ENCODE peak calls at places on chromosomes 4 and X, in seven cellular contexts. L is stomach, A is upper lobe of left lung, N is HepG2, I is A549, C is tibial nerve, U is SK-N-SH. J is an unnamed sample.

GRCh38 chrX:95145848-95146540 is 1472.0 kb downstream of the FAM133A start:
- DNase-seq in L (no peak), N (no peak), C (no peak), I (no peak), U (no peak), A (no peak), J (no peak)

GRCh38 chr4:177190995-177191568 is 118.6 kb upstream of the NEIL3 start:
- DNase-seq in A (no peak), C (no peak), N (no peak), I (peak; percentile 9), U (no peak), L (no peak), J (no peak)

GRCh38 chr4:183987529-183987946 is 82.4 kb downstream of the STOX2 start:
- DNase-seq in I (peak; percentile 68), A (peak; percentile 79), L (peak; percentile 74), N (no peak), C (peak; percentile 16), U (peak; percentile 80), J (peak; percentile 75)

GRCh38 chr4:64068096-64068495 is 341.2 kb downstream of the TECRL start:
- DNase-seq in A (no peak), I (peak; percentile 6), N (no peak), C (no peak), L (no peak), U (no peak), J (no peak)

GRCh38 chr4:113434247-113434587 is 327.3 kb downstream of the CAMK2D start:
- DNase-seq in A (no peak), L (no peak), U (no peak), N (peak; percentile 10), I (no peak), C (no peak), J (no peak)

GRCh38 chr4:3044812-3045499 is 29.4 kb downstream of the HTT-AS start:
- DNase-seq in I (no peak), N (no peak), C (no peak), A (no peak), U (no peak), L (no peak), J (no peak)

GRCh38 chrX:19188566-19188965 is 66.3 kb upstream of the ADGRG2 start:
- DNase-seq in N (no peak), A (no peak), U (no peak), L (no peak), C (no peak), I (no peak), J (no peak)

GRCh38 chr4:16443504-16444088 is 217.3 kb upstream of the TAPT1 start:
- DNase-seq in A (no peak), I (peak; percentile 34), U (peak; percentile 36), C (peak; percentile 12), N (peak; percentile 30), L (no peak), J (no peak)

GRCh38 chr4:146207410-146207809 is 6.9 kb upstream of the REELD1 start:
- DNase-seq in U (no peak), N (no peak), L (no peak), C (no peak), A (no peak), I (no peak), J (no peak)

GRCh38 chrX:49282647-49283011 is 13.0 kb downstream of the PPP1R3F start:
- DNase-seq in N (no peak), A (no peak), C (no peak), I (peak; percentile 38), U (peak; percentile 61), L (peak; percentile 25), J (no peak)

GRCh38 chrX:132409780-132410556 is 78.9 kb downstream of the MBNL3 start:
- DNase-seq in C (no peak), A (no peak), L (no peak), N (no peak), I (no peak), U (no peak), J (no peak)

GRCh38 chrX:7435822-7436221 is 287.9 kb upstream of the PUDP start:
- DNase-seq in L (no peak), I (no peak), U (no peak), A (no peak), N (no peak), C (no peak), J (no peak)

GRCh38 chr4:7358100-7358735 is 76.5 kb downstream of the PSAPL1 start:
- DNase-seq in N (no peak), C (no peak), A (peak; percentile 76), I (peak; percentile 73), U (no peak), L (peak; percentile 31), J (no peak)

GRCh38 chr4:78776729-78777555 is 792 bp downstream of the BMP2K start:
- DNase-seq in C (peak; percentile 20), A (peak; percentile 65), L (peak; percentile 39), N (peak; percentile 52), I (peak; percentile 16), U (peak; percentile 54), J (peak; percentile 73)

GRCh38 chr4:188839704-188840103 is 700.5 kb downstream of the TRIML1 start:
- DNase-seq in I (no peak), U (no peak), A (no peak), N (no peak), L (no peak), C (no peak), J (no peak)

GRCh38 chr4:185112104-185112503 is 31.0 kb upstream of the SLC25A4 start:
- DNase-seq in I (peak; percentile 71), A (peak; percentile 63), C (no peak), N (peak; percentile 31), U (no peak), L (peak; percentile 58), J (no peak)

GRCh38 chr4:15914291-15914690 is 24.2 kb downstream of the FGFBP1 start:
- DNase-seq in L (no peak), U (no peak), N (no peak), C (no peak), A (no peak), I (no peak), J (no peak)

GRCh38 chr4:2802618-2803531 is 10.0 kb downstream of the SH3BP2 start:
- DNase-seq in U (no peak), A (peak; percentile 20), N (no peak), I (no peak), C (no peak), L (no peak), J (peak; percentile 78)

GRCh38 chrX:32673193-32673592 is 538.2 kb downstream of the DMD start:
- DNase-seq in A (no peak), N (peak; percentile 0), L (no peak), C (no peak), I (peak; percentile 4), U (no peak), J (no peak)

GRCh38 chr4:187158003-187158402 is 434.3 kb upstream of the FAT1 start:
- DNase-seq in U (no peak), C (no peak), L (no peak), I (no peak), N (no peak), A (no peak), J (no peak)

GRCh38 chrX:115233497-115234219 is at the start of gene LRCH2:
- DNase-seq in U (peak; percentile 86), I (no peak), N (no peak), L (no peak), A (peak; percentile 40), C (peak; percentile 9), J (peak; percentile 54)

GRCh38 chr4:138053601-138054322 is 188.4 kb downstream of the SLC7A11 start:
- DNase-seq in A (no peak), L (no peak), U (peak; percentile 46), N (no peak), I (peak; percentile 61), C (no peak), J (no peak)

GRCh38 chr4:92307156-92307555 is 3.4 kb downstream of the GRID2 start:
- DNase-seq in N (no peak), U (no peak), C (no peak), L (no peak), A (no peak), I (no peak), J (no peak)

GRCh38 chr4:182764137-182764536 is 153.0 kb downstream of the DCTD start:
- DNase-seq in C (no peak), U (no peak), N (no peak), I (no peak), A (no peak), L (no peak), J (no peak)

GRCh38 chr4:93018243-93018642 is 714.5 kb downstream of the GRID2 start:
- DNase-seq in U (no peak), A (no peak), N (no peak), C (no peak), I (no peak), L (no peak), J (no peak)

GRCh38 chrX:50725310-50725709 is 88.7 kb downstream of the SHROOM4 start:
- DNase-seq in I (no peak), A (no peak), N (no peak), C (no peak), L (no peak), U (no peak), J (no peak)
- TF ChIP-seq EP300 in I (no peak), A (no peak), N (no peak), C (no peak), L (no peak), U (no peak), J (no peak)

DNA sequence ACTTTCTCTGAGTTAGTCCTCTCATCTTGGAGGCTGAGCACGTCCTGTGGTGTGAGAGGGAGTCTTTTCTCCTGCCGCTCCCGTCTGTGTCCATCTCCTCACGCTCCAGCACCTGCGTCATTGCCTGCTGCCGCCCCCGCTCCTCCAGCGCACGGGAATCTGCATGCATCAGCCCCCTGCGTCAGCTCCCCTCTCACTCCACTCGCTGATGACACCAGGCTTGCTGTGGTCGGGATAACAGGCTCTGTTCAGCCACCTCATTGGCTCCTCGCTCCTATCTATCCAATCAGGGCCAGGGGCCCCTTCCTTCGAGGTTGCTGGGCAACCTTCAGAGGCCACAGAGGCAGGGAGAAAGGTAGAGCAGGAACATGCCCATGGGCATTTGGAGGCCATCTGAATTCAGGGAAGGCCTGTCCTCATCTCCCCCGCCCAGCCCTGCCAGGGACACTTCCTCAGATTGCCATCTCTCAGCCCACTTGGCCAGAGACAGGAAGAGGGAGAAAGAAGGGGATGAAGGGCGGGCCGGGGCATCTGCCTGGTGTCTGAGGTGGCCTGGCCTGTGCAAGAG is 9.3 kb downstream of the ZNF185 start:
- DNase-seq in N (no peak), I (no peak), C (no peak), A (no peak), U (peak; percentile 81), L (no peak), J (no peak)
- TF ChIP-seq EP300 in N (no peak), I (no peak), C (no peak), A (no peak), U (no peak), L (no peak), J (no peak)

GRCh38 chr4:128386761-128387599 is 99.4 kb upstream of the PGRMC2 start:
- DNase-seq in L (peak; percentile 90), I (peak; percentile 90), C (peak; percentile 86), A (peak; percentile 57), U (peak; percentile 67), N (no peak), J (peak; percentile 96)
- TF ChIP-seq EP300 in L (peak; percentile 62), I (peak; percentile 67), C (peak; percentile 97), A (no peak), U (peak; percentile 97), N (no peak), J (no peak)

DNA sequence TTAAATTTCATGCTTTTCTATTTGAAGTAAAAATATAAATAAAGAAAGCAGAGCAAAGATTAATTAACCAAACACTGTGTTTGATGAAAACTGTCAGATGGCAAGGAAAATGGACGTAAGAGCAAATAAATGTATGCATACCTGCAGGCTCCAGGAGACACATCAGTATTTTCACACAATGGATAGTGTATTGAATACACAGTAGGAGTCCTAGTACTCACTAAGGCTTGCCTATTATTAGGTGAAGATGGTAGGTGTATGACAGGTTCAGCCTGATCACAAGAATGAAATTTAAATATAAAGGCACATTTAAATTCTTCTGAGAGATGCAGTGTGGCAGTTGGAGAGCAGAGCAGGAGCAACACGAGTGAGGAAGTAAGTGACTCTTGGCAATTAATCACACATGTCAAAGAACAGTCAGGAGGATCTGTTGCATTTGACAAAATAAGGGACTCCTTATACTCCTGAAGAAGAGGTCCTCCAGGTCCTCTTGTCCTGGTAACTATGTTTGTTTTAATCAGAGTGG is 106.0 kb upstream of the NDST4 start:
- DNase-seq in L (no peak), I (no peak), N (no peak), C (no peak), A (no peak), U (no peak), J (no peak)
- TF ChIP-seq EP300 in L (no peak), I (no peak), N (no peak), C (no peak), A (no peak), U (no peak), J (no peak)

J was measured in suprapubic skin.